ENCODE peak calls at places on chromosomes 12 and 14, in eight cellular contexts. T is tibial artery, O is PC-3, Z is AG09309, Q is hepatocyte, N is body of pancreas, S is MM.1S, J is A549. H is an unnamed sample.

GRCh38 chr14:61528591-61529021 is 166.7 kb upstream of the HIF1A start:
- DNase-seq in T (no peak), O (peak; percentile 89), Z (peak; percentile 88), Q (no peak), N (no peak), S (no peak), J (no peak), H (peak; percentile 86)

GRCh38 chr14:53902307-53902706 is 54.3 kb downstream of the BMP4 start:
- DNase-seq in T (no peak), O (no peak), Z (no peak), Q (no peak), N (no peak), S (no peak), J (no peak), H (no peak)

GRCh38 chr12:68040450-68041075 is 51.3 kb downstream of the IFNG-AS1 start:
- DNase-seq in T (peak; percentile 75), O (peak; percentile 81), Z (peak; percentile 39), Q (peak; percentile 86), N (peak; percentile 72), S (peak; percentile 56), J (peak; percentile 76), H (peak; percentile 78)

GRCh38 chr12:76719171-76719631 is 44.7 kb upstream of the ZDHHC17 start:
- DNase-seq in T (no peak), O (no peak), Z (peak; percentile 68), Q (no peak), N (no peak), S (no peak), J (no peak), H (no peak)

GRCh38 chr12:132489078-132489601 is 811 bp upstream of the FBRSL1 start:
- DNase-seq in T (no peak), O (no peak), Z (no peak), Q (peak; percentile 61), N (no peak), S (no peak), J (no peak), H (no peak)

GRCh38 chr12:73991138-73991537 is 546.5 kb upstream of the ATXN7L3B start:
- DNase-seq in T (no peak), O (no peak), Z (no peak), Q (no peak), N (no peak), S (no peak), J (no peak), H (no peak)

GRCh38 chr12:2190896-2191533 is 138.2 kb downstream of the CACNA1C start:
- DNase-seq in T (no peak), O (no peak), Z (no peak), Q (no peak), N (no peak), S (no peak), J (no peak), H (no peak)

GRCh38 chr14:90871605-90872233 is 55.5 kb upstream of the TTC7B start:
- DNase-seq in T (no peak), O (peak; percentile 76), Z (peak; percentile 13), Q (no peak), N (no peak), S (no peak), J (peak; percentile 15), H (peak; percentile 91)

GRCh38 chr12:103495158-103495782 is 498 bp downstream of the C12orf42 start:
- DNase-seq in T (no peak), O (no peak), Z (no peak), Q (peak; percentile 28), N (no peak), S (peak; percentile 43), J (peak; percentile 14), H (no peak)

GRCh38 chr12:91910871-91911388 is 234.7 kb downstream of the BTG1 start:
- DNase-seq in T (no peak), O (no peak), Z (no peak), Q (no peak), N (no peak), S (no peak), J (no peak), H (no peak)

GRCh38 chr12:2688381-2688881 is 106.3 kb upstream of the FKBP4 start:
- DNase-seq in T (no peak), O (no peak), Z (no peak), Q (no peak), N (no peak), S (no peak), J (no peak), H (no peak)

GRCh38 chr12:100799770-100800169 is 5.2 kb downstream of the ANO4 start:
- DNase-seq in T (no peak), O (peak; percentile 27), Z (no peak), Q (no peak), N (no peak), S (no peak), J (no peak), H (peak; percentile 52)

GRCh38 chr14:20683125-20683895 is 1.1 kb upstream of the RNASE4 start:
- DNase-seq in T (peak; percentile 74), O (peak; percentile 95), Z (peak; percentile 87), Q (peak; percentile 90), N (peak; percentile 80), S (peak; percentile 74), J (peak; percentile 95), H (peak; percentile 87)

GRCh38 chr14:76829650-76830421 is 3.6 kb downstream of the LRRC74A start:
- DNase-seq in T (no peak), O (no peak), Z (no peak), Q (no peak), N (peak; percentile 89), S (no peak), J (no peak), H (no peak)

GRCh38 chr12:15152864-15153263 is 68.4 kb downstream of the RERG start:
- DNase-seq in T (no peak), O (peak; percentile 39), Z (no peak), Q (peak; percentile 47), N (no peak), S (no peak), J (peak; percentile 48), H (peak; percentile 95)

GRCh38 chr12:29693962-29694361 is 89.8 kb downstream of the TMTC1 start:
- DNase-seq in T (no peak), O (no peak), Z (no peak), Q (no peak), N (no peak), S (no peak), J (no peak), H (no peak)

GRCh38 chr12:16359512-16360491 is 12.4 kb downstream of the MGST1 start:
- DNase-seq in T (peak; percentile 40), O (peak; percentile 62), Z (no peak), Q (peak; percentile 68), N (peak; percentile 50), S (peak; percentile 61), J (peak; percentile 72), H (peak; percentile 24)

DNA sequence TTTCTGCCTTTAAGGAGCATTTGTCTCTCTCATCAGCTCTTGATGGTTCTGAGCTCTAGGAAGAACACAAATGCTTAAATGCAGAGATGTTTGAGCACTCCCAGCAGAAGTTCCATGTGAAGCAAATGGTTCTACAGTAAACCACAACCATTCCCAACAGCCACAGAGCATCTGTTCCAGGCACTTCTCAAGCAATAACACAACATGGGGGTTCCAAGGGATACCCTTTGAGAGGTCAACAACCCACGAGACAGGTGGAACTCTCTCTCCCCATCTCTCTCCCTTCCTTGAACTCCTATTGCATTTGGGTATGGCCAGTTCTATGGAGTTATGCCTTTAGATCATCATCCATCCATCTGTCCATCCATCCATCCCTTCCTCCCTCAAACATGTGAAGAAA is 5.2 kb upstream of the COL2A1 start:
- DNase-seq in T (no peak), O (no peak), Z (no peak), Q (no peak), N (no peak), S (no peak), J (no peak), H (no peak)
- TF ChIP-seq CTCF in T (no peak), O (no peak), Z (no peak), Q (no peak), N (no peak), S (no peak), J (no peak), H (no peak)

GRCh38 chr14:102138935-102139247 is 806 bp upstream of the WDR20 start:
- DNase-seq in T (no peak), O (no peak), Z (no peak), Q (no peak), N (peak; percentile 17), S (no peak), J (no peak), H (peak; percentile 36)

GRCh38 chr14:102140750-102141145 is 1.1 kb downstream of the WDR20 start:
- DNase-seq in T (no peak), O (peak; percentile 33), Z (no peak), Q (no peak), N (no peak), S (no peak), J (no peak), H (no peak)

GRCh38 chr14:102139248-102140026 is at the start of gene WDR20:
- DNase-seq in T (peak; percentile 97), O (peak; percentile 99), Z (peak; percentile 77), Q (peak; percentile 100), N (peak; percentile 100), S (peak; percentile 90), J (peak; percentile 98), H (peak; percentile 90)

GRCh38 chr14:102140027-102140749 is 491 bp downstream of the WDR20 start:
- DNase-seq in T (peak; percentile 38), O (no peak), Z (no peak), Q (peak; percentile 57), N (peak; percentile 36), S (no peak), J (peak; percentile 16), H (peak; percentile 36)

DNA sequence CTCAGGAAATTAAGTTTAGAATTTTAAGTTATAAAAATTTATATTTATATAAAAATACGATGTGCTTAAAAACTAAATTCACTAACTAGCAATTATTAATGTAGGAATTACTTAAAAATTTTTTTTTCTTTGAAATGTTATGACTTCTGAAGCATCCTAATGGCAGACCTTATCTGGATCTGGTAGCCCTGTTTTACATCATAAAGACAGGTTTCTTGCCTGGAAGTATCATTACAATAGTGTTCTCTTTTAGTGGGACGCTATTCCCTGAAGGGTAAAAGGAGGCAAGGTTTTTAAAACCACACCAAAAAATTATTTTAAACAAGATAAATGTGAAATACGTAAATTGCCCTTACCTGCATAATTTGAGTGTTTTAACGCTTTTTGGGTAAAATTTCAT is 2.1 kb downstream of the WDR20 start:
- DNase-seq in T (no peak), O (no peak), Z (no peak), Q (no peak), N (no peak), S (no peak), J (no peak), H (no peak)
- H3K4me3 ChIP-seq in T (no peak overlapping the region), O (peak overlapping the region; percentile 75), Z (no peak overlapping the region), Q (no peak overlapping the region), N (no peak overlapping the region), S (no peak overlapping the region), J (no peak overlapping the region), H (no peak overlapping the region)

GRCh38 chr14:92670177-92670576 is 78.2 kb downstream of the LGMN start:
- DNase-seq in T (no peak), O (peak; percentile 11), Z (peak; percentile 86), Q (no peak), N (no peak), S (no peak), J (peak; percentile 33), H (no peak)
- TF ChIP-seq CTCF in T (no peak), O (no peak), Z (peak; percentile 53), Q (no peak), N (no peak), S (no peak), J (no peak), H (no peak)

DNA sequence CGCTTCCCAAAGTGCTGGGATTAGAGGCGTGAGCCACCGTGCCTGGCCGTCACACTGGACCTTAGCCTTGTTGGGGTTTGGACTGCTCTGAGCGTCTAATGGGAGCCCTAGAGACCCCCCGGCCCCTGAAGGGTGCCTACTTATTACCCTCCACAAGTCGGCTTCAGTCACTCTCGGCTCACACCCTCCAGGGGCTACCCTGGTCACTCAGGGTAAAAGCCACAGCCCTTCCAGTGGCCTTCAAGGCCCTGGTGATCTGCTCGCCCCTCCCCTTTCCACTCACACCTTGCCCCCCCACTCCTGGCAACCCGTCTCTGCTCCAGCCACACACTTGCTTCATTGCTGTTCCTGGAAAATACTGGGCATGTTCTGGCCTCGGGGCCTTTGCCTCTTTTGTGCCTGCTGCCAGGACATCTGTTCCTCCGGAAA is 3.6 kb upstream of the MORN3 start:
- DNase-seq in T (no peak), O (no peak), Z (no peak), Q (peak; percentile 29), N (peak; percentile 87), S (no peak), J (no peak), H (no peak)
- H3K4me3 ChIP-seq in T (peak overlapping the region; percentile 39), O (peak overlapping the region; percentile 68), Z (peak overlapping the region; percentile 46), Q (peak overlapping the region; percentile 2), N (no peak overlapping the region), S (peak overlapping the region; percentile 49), J (peak overlapping the region; percentile 55), H (no peak overlapping the region)